ENCODE peak calls at places on chromosome 2, in eight cellular contexts. One of them, this sample, is unnamed.

GRCh38 chr2:169073972-169074751 is 4.8 kb downstream of the DHRS9 start:
- DNase-seq in fibroblast of lung: no peak
- DNase-seq in left ventricle myocardium inferior: no peak
- DNase-seq in SJSA1: no peak
- DNase-seq in PC-9: no peak
- DNase-seq in heart left ventricle: no peak
- DNase-seq in heart right ventricle: no peak
- DNase-seq in Peyer's patch: no peak
- DNase-seq in this sample: no peak

GRCh38 chr2:235406420-235406819 is 87.4 kb upstream of the AGAP1 start:
- DNase-seq in heart right ventricle: no peak
- DNase-seq in SJSA1: no peak
- DNase-seq in Peyer's patch: no peak
- DNase-seq in fibroblast of lung: no peak
- DNase-seq in PC-9: no peak
- DNase-seq in left ventricle myocardium inferior: no peak
- DNase-seq in heart left ventricle: no peak
- DNase-seq in this sample: no peak

GRCh38 chr2:202643012-202643858 is 8.5 kb downstream of the FAM117B start:
- DNase-seq in fibroblast of lung: no peak
- DNase-seq in heart right ventricle: no peak
- DNase-seq in heart left ventricle: no peak
- DNase-seq in left ventricle myocardium inferior: no peak
- DNase-seq in PC-9: no peak
- DNase-seq in SJSA1: no peak
- DNase-seq in Peyer's patch: no peak
- DNase-seq in this sample: no peak

GRCh38 chr2:136384541-136385303 is 266.8 kb upstream of the CXCR4 start:
- DNase-seq in fibroblast of lung: peak; percentile 23
- DNase-seq in heart left ventricle: no peak
- DNase-seq in heart right ventricle: no peak
- DNase-seq in PC-9: peak; percentile 5
- DNase-seq in left ventricle myocardium inferior: no peak
- DNase-seq in SJSA1: no peak
- DNase-seq in Peyer's patch: peak; percentile 48
- DNase-seq in this sample: no peak

GRCh38 chr2:152419944-152420813 is 85.2 kb downstream of the FMNL2 start:
- DNase-seq in left ventricle myocardium inferior: no peak
- DNase-seq in heart left ventricle: no peak
- DNase-seq in fibroblast of lung: no peak
- DNase-seq in heart right ventricle: no peak
- DNase-seq in SJSA1: no peak
- DNase-seq in PC-9: no peak
- DNase-seq in Peyer's patch: no peak
- DNase-seq in this sample: no peak

GRCh38 chr2:175366814-175367213 is 185.3 kb upstream of the ATP5MC3 start:
- DNase-seq in left ventricle myocardium inferior: no peak
- DNase-seq in SJSA1: no peak
- DNase-seq in fibroblast of lung: peak; percentile 54
- DNase-seq in heart left ventricle: peak; percentile 13
- DNase-seq in Peyer's patch: no peak
- DNase-seq in heart right ventricle: peak; percentile 18
- DNase-seq in PC-9: peak; percentile 18
- DNase-seq in this sample: peak; percentile 62

GRCh38 chr2:96759548-96759947 is 1.2 kb upstream of the CNNM4 start:
- DNase-seq in fibroblast of lung: no peak
- DNase-seq in heart right ventricle: no peak
- DNase-seq in left ventricle myocardium inferior: no peak
- DNase-seq in SJSA1: no peak
- DNase-seq in heart left ventricle: no peak
- DNase-seq in PC-9: no peak
- DNase-seq in Peyer's patch: no peak
- DNase-seq in this sample: no peak

GRCh38 chr2:180787330-180787729 is 193.1 kb upstream of the UBE2E3 start:
- DNase-seq in heart right ventricle: no peak
- DNase-seq in heart left ventricle: no peak
- DNase-seq in Peyer's patch: no peak
- DNase-seq in left ventricle myocardium inferior: no peak
- DNase-seq in SJSA1: no peak
- DNase-seq in fibroblast of lung: peak; percentile 88
- DNase-seq in PC-9: no peak
- DNase-seq in this sample: no peak

GRCh38 chr2:239978381-239978780 is 46.8 kb downstream of the NDUFA10 start:
- DNase-seq in heart left ventricle: no peak
- DNase-seq in left ventricle myocardium inferior: no peak
- DNase-seq in SJSA1: no peak
- DNase-seq in Peyer's patch: no peak
- DNase-seq in PC-9: no peak
- DNase-seq in heart right ventricle: no peak
- DNase-seq in fibroblast of lung: peak; percentile 45
- DNase-seq in this sample: no peak

GRCh38 chr2:200862532-200863000 is 1.9 kb downstream of the CLK1 start:
- DNase-seq in heart left ventricle: peak; percentile 21
- DNase-seq in PC-9: no peak
- DNase-seq in fibroblast of lung: peak; percentile 78
- DNase-seq in SJSA1: no peak
- DNase-seq in Peyer's patch: no peak
- DNase-seq in left ventricle myocardium inferior: no peak
- DNase-seq in heart right ventricle: no peak
- DNase-seq in this sample: no peak

GRCh38 chr2:54074636-54075341 is 40.6 kb upstream of the ACYP2 start:
- DNase-seq in Peyer's patch: no peak
- DNase-seq in left ventricle myocardium inferior: no peak
- DNase-seq in heart left ventricle: no peak
- DNase-seq in heart right ventricle: no peak
- DNase-seq in PC-9: no peak
- DNase-seq in fibroblast of lung: no peak
- DNase-seq in SJSA1: peak; percentile 72
- DNase-seq in this sample: no peak

DNA sequence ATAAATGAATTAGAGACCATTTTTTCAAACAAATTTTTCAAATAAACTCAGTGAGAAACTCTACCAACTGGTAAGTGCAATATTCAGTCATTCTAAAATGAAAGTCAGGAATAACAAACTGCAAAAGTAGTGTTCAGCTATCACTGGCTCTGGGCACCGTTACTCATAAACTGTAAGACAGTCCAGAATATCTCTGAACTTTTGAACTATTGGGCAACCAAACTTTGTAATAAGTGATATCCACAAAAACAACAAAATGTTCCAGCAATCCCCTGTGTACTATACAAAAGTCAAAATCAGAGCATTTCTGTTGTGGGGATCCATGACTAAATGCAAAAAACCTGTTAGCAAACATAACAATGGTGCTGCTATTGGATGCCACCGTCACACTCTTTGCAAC is 56.3 kb downstream of the SLC25A12 start:
- DNase-seq in fibroblast of lung: peak; percentile 31
- DNase-seq in heart right ventricle: no peak
- DNase-seq in PC-9: no peak
- DNase-seq in Peyer's patch: no peak
- DNase-seq in heart left ventricle: no peak
- DNase-seq in left ventricle myocardium inferior: no peak
- DNase-seq in SJSA1: no peak
- DNase-seq in this sample: no peak
- H3K36me3 ChIP-seq in fibroblast of lung: peaks cover 10% of the 10 kb centered on the region
- H3K36me3 ChIP-seq in heart right ventricle: peaks cover 45% of the 10 kb centered on the region
- H3K36me3 ChIP-seq in PC-9: peaks cover 44% of the 10 kb centered on the region
- H3K36me3 ChIP-seq in Peyer's patch: no peaks in the 10 kb centered on the region
- H3K36me3 ChIP-seq in heart left ventricle: peaks cover 77% of the 10 kb centered on the region
- H3K36me3 ChIP-seq in left ventricle myocardium inferior: peaks cover 85% of the 10 kb centered on the region
- H3K36me3 ChIP-seq in SJSA1: peaks cover 42% of the 10 kb centered on the region
- H3K36me3 ChIP-seq in this sample: peaks cover 1% of the 10 kb centered on the region

DNA sequence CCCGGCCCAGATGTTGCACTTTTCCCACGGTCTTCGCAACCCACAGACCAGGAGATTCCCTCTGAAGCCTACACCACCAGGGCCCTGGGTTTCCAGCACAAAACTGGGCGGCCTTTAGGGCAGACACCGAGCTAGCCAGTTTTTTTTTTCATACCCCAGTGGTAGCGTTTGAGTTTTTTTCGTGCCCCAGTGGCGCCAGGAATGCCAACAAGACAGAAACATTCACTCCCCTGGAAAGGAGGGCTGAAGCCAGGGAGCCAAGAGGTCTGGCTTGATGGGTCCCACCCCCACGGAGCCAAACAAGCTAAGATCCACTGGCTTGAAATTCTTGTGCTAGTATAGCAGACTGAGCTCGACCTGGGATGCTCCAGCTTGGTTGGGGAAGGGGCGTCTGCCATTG is 75.8 kb upstream of the RANBP2 start:
- DNase-seq in SJSA1: no peak
- DNase-seq in heart left ventricle: no peak
- DNase-seq in heart right ventricle: no peak
- DNase-seq in Peyer's patch: no peak
- DNase-seq in fibroblast of lung: no peak
- DNase-seq in left ventricle myocardium inferior: no peak
- DNase-seq in PC-9: no peak
- DNase-seq in this sample: no peak
- H3K4me1 ChIP-seq in SJSA1: peaks cover 37% of the 10 kb centered on the region
- H3K4me1 ChIP-seq in heart left ventricle: peaks cover 25% of the 10 kb centered on the region
- H3K4me1 ChIP-seq in heart right ventricle: peaks cover 48% of the 10 kb centered on the region
- H3K4me1 ChIP-seq in Peyer's patch: no peaks in the 10 kb centered on the region
- H3K4me1 ChIP-seq in fibroblast of lung: peaks cover 20% of the 10 kb centered on the region
- H3K4me1 ChIP-seq in left ventricle myocardium inferior: peaks cover 55% of the 10 kb centered on the region
- H3K4me1 ChIP-seq in PC-9: peaks cover 10% of the 10 kb centered on the region
- H3K4me1 ChIP-seq in this sample: no peaks in the 10 kb centered on the region

GRCh38 chr2:208304695-208305094 is 38.6 kb downstream of the PIKFYVE start:
- DNase-seq in SJSA1: no peak
- DNase-seq in fibroblast of lung: no peak
- DNase-seq in heart left ventricle: no peak
- DNase-seq in PC-9: no peak
- DNase-seq in Peyer's patch: no peak
- DNase-seq in heart right ventricle: no peak
- DNase-seq in left ventricle myocardium inferior: no peak
- DNase-seq in this sample: no peak
- H3K36me3 ChIP-seq in SJSA1: peaks cover 55% of the 10 kb centered on the region
- H3K36me3 ChIP-seq in fibroblast of lung: peaks cover 5% of the 10 kb centered on the region
- H3K36me3 ChIP-seq in heart left ventricle: peaks cover 86% of the 10 kb centered on the region
- H3K36me3 ChIP-seq in PC-9: no peaks in the 10 kb centered on the region
- H3K36me3 ChIP-seq in Peyer's patch: no peaks in the 10 kb centered on the region
- H3K36me3 ChIP-seq in heart right ventricle: peaks cover 46% of the 10 kb centered on the region
- H3K36me3 ChIP-seq in left ventricle myocardium inferior: peaks cover 69% of the 10 kb centered on the region
- H3K36me3 ChIP-seq in this sample: peaks cover 1% of the 10 kb centered on the region

DNA sequence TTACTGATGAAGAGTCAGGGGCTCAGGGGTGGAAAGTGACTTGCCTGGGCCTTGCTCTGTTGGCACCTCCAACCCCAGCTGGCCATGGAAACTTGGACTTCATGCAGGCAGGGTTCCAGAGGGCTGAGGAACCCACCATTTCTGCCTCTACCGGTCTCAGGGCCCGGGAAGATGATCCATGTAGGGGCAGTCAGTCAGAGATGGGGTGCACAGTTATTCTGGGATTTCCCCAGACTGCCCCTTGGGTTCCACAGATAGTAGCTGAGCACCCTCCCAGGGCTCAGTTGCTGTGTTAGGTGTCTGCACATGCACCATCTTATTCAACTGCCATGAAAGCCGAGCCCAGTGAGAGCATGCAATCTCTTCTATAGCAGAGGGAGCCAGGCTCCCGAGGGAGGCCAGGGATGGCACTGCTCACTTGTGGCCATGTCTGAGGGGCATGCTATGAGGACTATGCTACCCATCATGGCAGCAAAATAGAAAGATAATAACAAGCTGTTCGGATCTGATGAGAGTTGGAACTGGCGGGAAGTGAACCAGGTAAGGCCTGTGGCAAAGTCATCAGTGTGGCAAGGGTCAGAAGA is 37.3 kb downstream of the RHOB start:
- DNase-seq in SJSA1: no peak
- DNase-seq in fibroblast of lung: no peak
- DNase-seq in heart left ventricle: no peak
- DNase-seq in left ventricle myocardium inferior: no peak
- DNase-seq in Peyer's patch: no peak
- DNase-seq in PC-9: no peak
- DNase-seq in heart right ventricle: no peak
- DNase-seq in this sample: no peak
- H3K4me1 ChIP-seq in SJSA1: no peaks in the 10 kb centered on the region
- H3K4me1 ChIP-seq in fibroblast of lung: no peaks in the 10 kb centered on the region
- H3K4me1 ChIP-seq in heart left ventricle: peaks cover 26% of the 10 kb centered on the region
- H3K4me1 ChIP-seq in left ventricle myocardium inferior: peaks cover 20% of the 10 kb centered on the region
- H3K4me1 ChIP-seq in Peyer's patch: no peaks in the 10 kb centered on the region
- H3K4me1 ChIP-seq in PC-9: peaks cover 19% of the 10 kb centered on the region
- H3K4me1 ChIP-seq in heart right ventricle: peaks cover 41% of the 10 kb centered on the region
- H3K4me1 ChIP-seq in this sample: no peaks in the 10 kb centered on the region

DNA sequence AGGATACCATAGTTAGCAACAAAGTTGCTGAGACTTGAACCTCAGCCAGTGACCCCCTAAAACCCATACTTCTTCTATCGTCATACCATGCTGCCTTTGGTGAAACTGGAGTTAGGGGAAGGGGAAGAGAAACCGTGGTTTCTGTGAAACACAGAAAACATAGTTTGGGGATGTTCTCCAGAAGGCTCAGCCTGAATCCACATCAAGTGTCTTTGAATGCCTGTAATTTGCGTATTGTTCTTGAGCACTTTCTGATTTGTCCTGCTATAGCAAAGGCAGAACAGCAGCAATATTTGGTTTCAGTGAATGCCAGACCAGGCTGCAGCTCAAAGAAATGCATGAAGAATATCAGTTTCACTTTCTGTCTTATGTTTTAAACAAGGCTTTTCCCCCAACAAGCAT is 258.7 kb downstream of the TTC32 start:
- DNase-seq in SJSA1: no peak
- DNase-seq in left ventricle myocardium inferior: no peak
- DNase-seq in heart left ventricle: no peak
- DNase-seq in fibroblast of lung: peak; percentile 20
- DNase-seq in PC-9: no peak
- DNase-seq in Peyer's patch: no peak
- DNase-seq in heart right ventricle: no peak
- DNase-seq in this sample: no peak
- H3K36me3 ChIP-seq in SJSA1: no peaks in the 10 kb centered on the region
- H3K36me3 ChIP-seq in left ventricle myocardium inferior: no peaks in the 10 kb centered on the region
- H3K36me3 ChIP-seq in heart left ventricle: no peaks in the 10 kb centered on the region
- H3K36me3 ChIP-seq in fibroblast of lung: no peaks in the 10 kb centered on the region
- H3K36me3 ChIP-seq in PC-9: peaks cover 5% of the 10 kb centered on the region
- H3K36me3 ChIP-seq in Peyer's patch: no peaks in the 10 kb centered on the region
- H3K36me3 ChIP-seq in heart right ventricle: no peaks in the 10 kb centered on the region
- H3K36me3 ChIP-seq in this sample: no peaks in the 10 kb centered on the region

DNA sequence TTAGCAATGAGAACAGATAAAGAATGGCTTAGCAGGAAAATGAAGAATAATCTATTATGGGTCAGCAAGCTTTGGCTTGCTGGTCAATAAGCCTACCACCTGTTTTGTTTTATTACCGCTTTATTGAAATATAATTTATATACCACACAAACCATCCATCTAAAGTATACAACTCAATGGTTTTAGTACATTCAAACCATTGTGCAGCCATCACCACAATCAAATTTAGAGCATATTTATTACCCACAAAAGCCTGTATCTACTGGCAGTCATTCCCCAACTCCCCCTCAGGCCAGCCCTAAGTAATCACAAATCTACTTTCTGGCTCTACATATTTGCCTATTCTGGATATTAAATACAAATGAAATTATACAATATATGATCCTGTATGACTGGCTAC is 17.2 kb downstream of the PPP3R1 start:
- DNase-seq in heart left ventricle: no peak
- DNase-seq in left ventricle myocardium inferior: no peak
- DNase-seq in PC-9: no peak
- DNase-seq in fibroblast of lung: no peak
- DNase-seq in heart right ventricle: no peak
- DNase-seq in Peyer's patch: no peak
- DNase-seq in SJSA1: no peak
- DNase-seq in this sample: no peak
- H3K4me1 ChIP-seq in heart left ventricle: peaks cover 77% of the 10 kb centered on the region
- H3K4me1 ChIP-seq in left ventricle myocardium inferior: peaks cover 97% of the 10 kb centered on the region
- H3K4me1 ChIP-seq in PC-9: peaks cover 4% of the 10 kb centered on the region
- H3K4me1 ChIP-seq in fibroblast of lung: peaks cover 22% of the 10 kb centered on the region
- H3K4me1 ChIP-seq in heart right ventricle: peaks cover 85% of the 10 kb centered on the region
- H3K4me1 ChIP-seq in Peyer's patch: no peaks in the 10 kb centered on the region
- H3K4me1 ChIP-seq in SJSA1: peaks cover 59% of the 10 kb centered on the region
- H3K4me1 ChIP-seq in this sample: peaks cover 8% of the 10 kb centered on the region

GRCh38 chr2:3445891-3446290 is 66.4 kb downstream of the TRAPPC12 start:
- DNase-seq in left ventricle myocardium inferior: no peak
- DNase-seq in PC-9: no peak
- DNase-seq in heart left ventricle: no peak
- DNase-seq in Peyer's patch: no peak
- DNase-seq in SJSA1: peak; percentile 22
- DNase-seq in heart right ventricle: no peak
- DNase-seq in fibroblast of lung: no peak
- DNase-seq in this sample: no peak
- H3K36me3 ChIP-seq in left ventricle myocardium inferior: peaks cover 44% of the 10 kb centered on the region
- H3K36me3 ChIP-seq in PC-9: peaks cover 27% of the 10 kb centered on the region
- H3K36me3 ChIP-seq in heart left ventricle: peaks cover 47% of the 10 kb centered on the region
- H3K36me3 ChIP-seq in Peyer's patch: no peaks in the 10 kb centered on the region
- H3K36me3 ChIP-seq in SJSA1: peaks cover 53% of the 10 kb centered on the region
- H3K36me3 ChIP-seq in heart right ventricle: peaks cover 12% of the 10 kb centered on the region
- H3K36me3 ChIP-seq in fibroblast of lung: peaks cover 4% of the 10 kb centered on the region
- H3K36me3 ChIP-seq in this sample: peaks cover 6% of the 10 kb centered on the region

This sample was measured in Caco-2.